ENCODE peak calls at places on chromosome 17, in seven cellular contexts. F is H7, B is upper lobe of right lung, N is OCI-LY7, M is stomach, Z is cardiac fibroblast, Y is suprapubic skin. D is an unnamed sample.

GRCh38 chr17:46166692-46167249 is 26.5 kb downstream of the KANSL1 start:
- DNase-seq in B (no peak), Z (no peak), F (no peak), N (no peak), M (no peak), Y (no peak), D (no peak)

GRCh38 chr17:59366773-59367656 is 35.6 kb downstream of the YPEL2 start:
- DNase-seq in F (no peak), M (peak), N (no peak), Z (peak), Y (no peak), B (peak), D (no peak)

GRCh38 chr17:32755045-32755805 is 121.7 kb downstream of the MYO1D start:
- DNase-seq in N (peak), M (no peak), B (no peak), Y (no peak), Z (peak), F (peak), D (peak)

GRCh38 chr17:51298508-51299371 is 38.4 kb downstream of the UTP18 start:
- DNase-seq in M (no peak), Y (no peak), Z (peak), B (no peak), N (peak), F (peak), D (peak)

GRCh38 chr17:33234930-33235685 is 58.0 kb downstream of the ASIC2 start:
- DNase-seq in F (no peak), B (no peak), Y (peak), N (no peak), M (peak), Z (peak), D (no peak)

GRCh38 chr17:72691601-72692000 is 400.9 kb downstream of the SLC39A11 start:
- DNase-seq in B (no peak), Y (no peak), Z (peak), F (no peak), M (no peak), N (no peak), D (no peak)

GRCh38 chr17:68344701-68345136 is 53.4 kb downstream of the ARSG start:
- DNase-seq in Y (no peak), Z (peak), M (peak), B (no peak), F (no peak), N (peak), D (peak)

GRCh38 chr17:35341465-35341992 is 31.9 kb downstream of the SLFN11 start:
- DNase-seq in B (no peak), M (no peak), F (no peak), Z (peak), Y (no peak), N (peak), D (peak)

GRCh38 chr17:15269087-15269486 is 4.0 kb upstream of the PMP22 start:
- DNase-seq in Z (no peak), F (no peak), B (no peak), M (no peak), N (no peak), Y (no peak), D (no peak)

GRCh38 chr17:2704031-2704889 is 7.3 kb downstream of the CLUH start:
- DNase-seq in Z (no peak), M (no peak), F (peak), B (peak), Y (peak), N (no peak), D (no peak)

GRCh38 chr17:65027305-65027704 is 29.2 kb downstream of the GNA13 start:
- DNase-seq in Y (no peak), N (no peak), Z (peak), B (no peak), F (peak), M (no peak), D (peak)

GRCh38 chr17:63800783-63801182 is 26.4 kb upstream of the PSMC5 start:
- DNase-seq in Y (no peak), Z (no peak), F (no peak), B (no peak), M (no peak), N (no peak), D (no peak)

GRCh38 chr17:50924800-50925199 is 58.6 kb upstream of the TOB1 start:
- DNase-seq in B (no peak), F (no peak), N (no peak), Z (no peak), Y (no peak), M (no peak), D (no peak)

GRCh38 chr17:50708050-50709000 is 611 bp upstream of the ANKRD40 start:
- DNase-seq in Z (peak), N (peak), Y (no peak), M (no peak), F (no peak), B (no peak), D (peak)

GRCh38 chr17:55420776-55421178 is 858 bp downstream of the MMD start:
- DNase-seq in Y (peak), B (peak), N (peak), F (peak), M (peak), Z (no peak), D (no peak)

GRCh38 chr17:36112572-36112971 is 8.9 kb downstream of the CCL4 start:
- DNase-seq in F (no peak), Z (no peak), Y (no peak), B (no peak), N (no peak), M (no peak), D (no peak)

GRCh38 chr17:63984651-63985386 is 12.1 kb upstream of the SCN4A start:
- DNase-seq in F (no peak), Z (peak), B (no peak), M (peak), Y (peak), N (no peak), D (no peak)

GRCh38 chr17:279356-279755 is 73.3 kb downstream of the RPH3AL start:
- DNase-seq in Y (no peak), F (no peak), M (no peak), B (no peak), Z (no peak), N (no peak), D (no peak)

GRCh38 chr17:58338454-58338841 is 9.9 kb upstream of the TSPOAP1 start:
- DNase-seq in Z (no peak), B (no peak), Y (no peak), N (no peak), F (no peak), M (no peak), D (no peak)

GRCh38 chr17:58340623-58340876 is 11.5 kb downstream of the SUPT4H1 start:
- DNase-seq in N (no peak), Y (no peak), Z (no peak), M (no peak), F (no peak), B (no peak), D (no peak)

GRCh38 chr17:58337600-58338453 is 9.2 kb upstream of the TSPOAP1 start:
- DNase-seq in B (peak), F (peak), Z (peak), M (peak), Y (peak), N (peak), D (peak)

GRCh38 chr17:58339775-58340622 is 11.4 kb upstream of the TSPOAP1 start:
- DNase-seq in M (no peak), Y (no peak), Z (no peak), N (peak), B (peak), F (no peak), D (no peak)

GRCh38 chr17:58338907-58339774 is 10.5 kb upstream of the TSPOAP1 start:
- DNase-seq in B (peak), N (peak), F (peak), M (no peak), Z (peak), Y (peak), D (peak)
- H3K4me3 ChIP-seq in B (peak), N (peak), F (no peak), M (peak), Z (peak), Y (peak), D (peak)

DNA sequence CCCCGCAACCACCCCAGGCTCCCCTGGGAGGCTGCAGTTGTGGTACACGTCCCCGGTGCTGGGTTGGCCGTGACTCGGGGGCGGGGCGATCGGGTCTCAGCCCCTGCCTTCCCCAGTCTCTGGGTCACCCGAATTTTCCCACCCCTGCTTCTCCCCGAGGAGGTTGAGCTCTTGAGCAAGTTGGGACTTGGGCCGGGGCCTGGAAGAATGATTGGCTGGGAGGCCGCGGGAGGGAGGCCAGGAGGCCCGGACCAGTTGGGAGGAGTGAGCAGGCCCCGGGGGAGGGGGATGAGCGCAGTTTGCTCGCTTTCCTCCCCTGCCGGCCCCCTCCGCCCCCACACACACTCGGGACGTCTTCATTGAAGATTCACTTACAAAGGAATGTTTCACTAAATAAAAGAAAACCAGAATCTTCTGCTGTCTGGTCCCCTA is 4.5 kb upstream of the HEXIM1 start:
- DNase-seq in Z (peak), M (peak), B (peak), N (no peak), F (peak), Y (peak), D (no peak)
- H3K4me3 ChIP-seq in Z (peak), M (peak), B (peak), N (no peak), F (peak), Y (peak), D (no peak)

GRCh38 chr17:7886227-7887037 is 2.2 kb upstream of the CHD3 start:
- DNase-seq in F (peak), B (no peak), M (peak), Y (no peak), Z (peak), N (peak), D (peak)

GRCh38 chr17:7885357-7886226 is 3.0 kb upstream of the CHD3 start:
- DNase-seq in N (peak), Z (peak), M (peak), Y (peak), F (peak), B (peak), D (no peak)

GRCh38 chr17:7888184-7888920 is at the start of gene CHD3:
- DNase-seq in M (peak), Y (peak), Z (peak), N (no peak), F (peak), B (no peak), D (no peak)

GRCh38 chr17:7887482-7888183 is 956 bp upstream of the CHD3 start:
- DNase-seq in F (peak), Z (peak), Y (peak), N (peak), B (peak), M (peak), D (no peak)

GRCh38 chr17:7887038-7887481 is 1.5 kb upstream of the CHD3 start:
- DNase-seq in B (no peak), M (no peak), N (no peak), Y (no peak), F (no peak), Z (no peak), D (peak)
- H3K4me3 ChIP-seq in B (peak), M (peak), N (peak), Y (peak), F (peak), Z (peak), D (peak)

DNA sequence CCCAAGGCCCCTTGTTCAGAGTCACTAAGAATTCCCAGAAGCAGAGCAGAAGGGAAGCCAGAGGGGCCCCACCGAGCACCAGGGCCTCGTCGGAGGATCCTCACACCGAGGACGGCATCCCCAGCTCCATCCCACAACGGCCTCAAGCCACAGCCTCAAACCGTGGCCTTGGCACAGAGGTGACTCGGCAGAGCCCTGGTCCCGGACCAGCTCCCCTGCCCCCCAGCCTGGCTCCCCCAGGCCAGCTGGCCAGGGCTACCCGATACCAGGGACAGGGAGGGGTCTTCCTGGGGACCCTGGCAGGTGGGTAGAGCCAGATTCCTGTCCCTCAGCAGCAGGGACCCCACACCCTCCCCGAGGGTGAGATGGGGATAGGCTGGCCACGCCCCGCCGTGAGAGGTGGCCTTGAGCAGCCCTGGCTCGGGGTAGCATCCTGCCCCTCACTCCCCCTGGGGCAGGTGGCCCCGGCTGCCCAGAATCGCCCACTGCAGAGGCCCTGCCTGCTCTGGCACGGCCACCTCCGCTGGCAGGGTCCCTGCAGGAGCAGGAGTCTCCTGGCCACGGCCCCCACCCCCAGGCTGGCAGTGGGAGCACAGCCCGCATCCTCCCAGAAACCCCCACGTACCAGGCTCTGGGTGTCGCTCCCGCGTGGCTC is 5.6 kb upstream of the PVALEF start:
- DNase-seq in N (no peak), Y (no peak), B (no peak), Z (no peak), F (no peak), M (no peak), D (no peak)
- H3K4me3 ChIP-seq in N (no peak), Y (peak), B (peak), Z (peak), F (no peak), M (peak), D (no peak)

DNA sequence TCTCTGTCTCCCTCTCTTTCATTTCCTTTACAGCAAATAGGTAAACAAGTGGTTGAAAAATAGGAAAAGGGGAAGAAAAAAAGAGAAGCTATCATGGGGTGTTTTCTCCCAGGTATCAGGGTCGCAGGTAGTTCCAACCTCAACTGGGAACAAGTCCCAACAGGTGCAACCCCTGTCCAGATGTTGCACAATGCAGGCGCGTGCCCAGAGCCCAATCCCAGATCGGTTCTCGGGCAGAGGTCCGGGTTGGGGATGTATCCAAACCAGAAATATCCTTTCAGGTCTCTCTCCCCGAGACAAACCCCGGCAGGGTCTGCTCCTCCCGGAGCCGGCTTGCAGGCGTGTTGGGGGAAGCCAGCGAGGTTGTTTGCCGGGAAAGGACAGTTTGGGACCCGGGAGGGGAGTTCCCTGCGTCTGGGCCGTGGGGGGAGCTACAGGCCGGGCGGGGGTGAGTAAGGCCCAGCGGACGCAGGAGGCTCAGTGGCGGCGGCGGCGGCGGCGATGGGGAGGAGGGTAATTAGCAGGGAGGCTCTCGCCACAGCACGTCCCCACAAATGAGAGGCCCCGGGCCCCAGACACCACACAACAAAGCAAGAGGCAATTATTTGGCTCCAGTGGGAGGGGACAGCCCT is 21.2 kb upstream of the SP6 start:
- DNase-seq in B (no peak), Y (no peak), F (peak), Z (no peak), N (no peak), M (no peak), D (no peak)
- H3K4me3 ChIP-seq in B (peak), Y (no peak), F (peak), Z (no peak), N (no peak), M (no peak), D (no peak)

GRCh38 chr17:4709794-4710692 is at the start of gene ARRB2:
- DNase-seq in N (peak), Z (peak), B (peak), Y (peak), M (peak), F (peak), D (peak)
- H3K4me3 ChIP-seq in N (peak), Z (peak), B (peak), Y (peak), M (peak), F (peak), D (peak)

GRCh38 chr17:57943140-57943539 is 12.1 kb downstream of the CUEDC1 start:
- DNase-seq in Y (no peak), N (no peak), B (no peak), F (no peak), Z (peak), M (no peak), D (no peak)
- H3K4me3 ChIP-seq in Y (no peak), N (no peak), B (no peak), F (no peak), Z (no peak), M (no peak), D (no peak)